ENCODE peak calls at places on chromosome 2, in five cellular contexts. Z is dermis blood vessel endothelial cell, Y is A549, S is kidney epithelial cell, H is type B pancreatic cell. E is an unnamed sample.

GRCh38 chr2:118479020-118479419 is 368.4 kb downstream of the EN1 start:
- DNase-seq in Z (no peak), Y (no peak), S (no peak), H (no peak), E (no peak)

GRCh38 chr2:52512760-52513159 is 1254.8 kb upstream of the CHAC2 start:
- DNase-seq in Z (no peak), Y (no peak), S (no peak), H (no peak), E (no peak)

GRCh38 chr2:197828464-197829135 is 24.2 kb downstream of the PLCL1 start:
- DNase-seq in Z (peak), Y (no peak), S (no peak), H (no peak), E (peak)

GRCh38 chr2:99066602-99067001 is 74.9 kb upstream of the C2orf15 start:
- DNase-seq in Z (peak), Y (peak), S (no peak), H (no peak), E (peak)

GRCh38 chr2:168635065-168635577 is 167.3 kb upstream of the NOSTRIN start:
- DNase-seq in Z (no peak), Y (no peak), S (no peak), H (no peak), E (no peak)

GRCh38 chr2:113228991-113229716 is 49.6 kb downstream of the PAX8 start:
- DNase-seq in Z (no peak), Y (no peak), S (no peak), H (no peak), E (no peak)

GRCh38 chr2:40458271-40458794 is 6.4 kb upstream of the SLC8A1 start:
- DNase-seq in Z (no peak), Y (no peak), S (no peak), H (no peak), E (no peak)

GRCh38 chr2:237697586-237698337 is 70.4 kb downstream of the LRRFIP1 start:
- DNase-seq in Z (peak), Y (no peak), S (no peak), H (no peak), E (no peak)

GRCh38 chr2:43161650-43162542 is 64.5 kb downstream of the ZFP36L2 start:
- DNase-seq in Z (no peak), Y (no peak), S (no peak), H (no peak), E (no peak)

GRCh38 chr2:120549841-120550240 is 185.8 kb upstream of the GLI2 start:
- DNase-seq in Z (no peak), Y (no peak), S (no peak), H (no peak), E (no peak)

GRCh38 chr2:170180031-170180566 is 2.2 kb downstream of the MYO3B start:
- DNase-seq in Z (no peak), Y (no peak), S (no peak), H (no peak), E (no peak)

GRCh38 chr2:207725815-207726578 is 14.6 kb downstream of the CCNYL1 start:
- DNase-seq in Z (peak), Y (no peak), S (no peak), H (no peak), E (peak)

GRCh38 chr2:46643951-46644350 is 164.6 kb downstream of the TMEM247 start:
- DNase-seq in Z (no peak), Y (no peak), S (no peak), H (no peak), E (no peak)

GRCh38 chr2:98457045-98457696 is 12.5 kb downstream of the INPP4A start:
- DNase-seq in Z (peak), Y (peak), S (no peak), H (peak), E (no peak)

GRCh38 chr2:235542728-235543125 is 48.9 kb downstream of the AGAP1 start:
- DNase-seq in Z (no peak), Y (no peak), S (no peak), H (no peak), E (no peak)

GRCh38 chr2:25491966-25492532 is 150.3 kb upstream of the DNMT3A start:
- DNase-seq in Z (peak), Y (peak), S (no peak), H (no peak), E (no peak)

GRCh38 chr2:172614932-172615331 is 59.0 kb downstream of the PDK1 start:
- DNase-seq in Z (no peak), Y (no peak), S (no peak), H (no peak), E (no peak)

GRCh38 chr2:112032615-112033457 is 22.2 kb upstream of the TMEM87B start:
- DNase-seq in Z (peak), Y (no peak), S (peak), H (no peak), E (no peak)

GRCh38 chr2:80293026-80293425 is 11.5 kb downstream of the LRRTM1 start:
- DNase-seq in Z (no peak), Y (no peak), S (no peak), H (no peak), E (no peak)

GRCh38 chr2:54704238-54704637 is 19.2 kb upstream of the EML6 start:
- DNase-seq in Z (no peak), Y (no peak), S (no peak), H (no peak), E (no peak)

GRCh38 chr2:112724611-112725525 is 4.0 kb downstream of the NT5DC4 start:
- DNase-seq in Z (peak), Y (peak), S (no peak), H (no peak), E (no peak)